ENCODE peak calls at places on chromosomes 6 and 20, in four cellular contexts. E is A673, H is psoas muscle, P is DND-41. B is an unnamed sample. For H3K27me3, the result is how much of the 10 kb centered on the place peaks cover.

GRCh38 chr6:139832906-139833305 is 458.5 kb upstream of the CITED2 start:
- DNase-seq in E (no peak), H (no peak), P (no peak), B (no peak)

GRCh38 chr6:136613477-136613876 is 63.3 kb upstream of the MAP7 start:
- DNase-seq in H (no peak), E (peak), P (no peak), B (no peak)

GRCh38 chr6:135566311-135567068 is 69.0 kb upstream of the AHI1 start:
- DNase-seq in P (no peak), E (no peak), H (no peak), B (no peak)

GRCh38 chr20:43525016-43525415 is 17.5 kb downstream of the L3MBTL1 start:
- DNase-seq in P (no peak), H (no peak), E (no peak), B (no peak)

GRCh38 chr6:3239110-3239830 is 11.8 kb upstream of the TUBB2B start:
- DNase-seq in P (no peak), H (no peak), E (no peak), B (no peak)

GRCh38 chr6:116461563-116462507 is 660 bp downstream of the CALHM6 start:
- DNase-seq in H (peak), E (peak), P (peak), B (no peak)

GRCh38 chr20:13118676-13119075 is 102.4 kb upstream of the ISM1 start:
- DNase-seq in H (no peak), E (no peak), P (no peak), B (no peak)

GRCh38 chr20:35363190-35363589 is 48.6 kb downstream of the UQCC1 start:
- DNase-seq in E (no peak), P (no peak), H (no peak), B (no peak)

GRCh38 chr6:108562503-108562993 is 1.8 kb downstream of the FOXO3 start:
- DNase-seq in E (peak), P (peak), H (peak), B (peak)

GRCh38 chr20:38283236-38283635 is 20.7 kb upstream of the BPI start:
- DNase-seq in H (no peak), P (no peak), E (no peak), B (no peak)

GRCh38 chr6:137224890-137225198 is 5.7 kb upstream of the IFNGR1 start:
- DNase-seq in E (no peak), H (no peak), P (no peak), B (no peak)

GRCh38 chr6:150732765-150733539 is 132.6 kb upstream of the MTHFD1L start:
- DNase-seq in H (no peak), P (no peak), E (no peak), B (no peak)

GRCh38 chr20:62407221-62407992 is at the start of gene CABLES2:
- DNase-seq in H (peak), E (peak), P (peak), B (peak)

GRCh38 chr6:64815718-64816117 is 891.3 kb downstream of the EYS start:
- DNase-seq in E (no peak), H (no peak), P (no peak), B (no peak)

GRCh38 chr6:83073620-83074019 is 6.1 kb downstream of the DOP1A start:
- DNase-seq in E (no peak), H (no peak), P (no peak), B (no peak)

GRCh38 chr6:114747995-114748625 is 405.3 kb upstream of the HS3ST5 start:
- DNase-seq in E (peak), P (peak), H (no peak), B (no peak)

GRCh38 chr6:24589334-24589733 is 56.7 kb downstream of the KIAA0319 start:
- DNase-seq in P (no peak), H (no peak), E (no peak), B (no peak)

GRCh38 chr6:12479885-12480284 is 189.7 kb downstream of the EDN1 start:
- DNase-seq in P (no peak), H (no peak), E (peak), B (no peak)

GRCh38 chr6:98343004-98343403 is 491.4 kb upstream of the POU3F2 start:
- DNase-seq in H (no peak), E (no peak), P (no peak), B (no peak)

GRCh38 chr6:168092541-168092940 is 13.5 kb upstream of the FRMD1 start:
- DNase-seq in H (no peak), P (no peak), E (no peak), B (no peak)

GRCh38 chr20:32877507-32877906 is 18.8 kb downstream of the EFCAB8 start:
- DNase-seq in H (no peak), P (no peak), E (no peak), B (no peak)

GRCh38 chr20:9363673-9364072 is 150.7 kb upstream of the LAMP5 start:
- DNase-seq in E (no peak), H (no peak), P (no peak), B (no peak)

GRCh38 chr6:7650876-7651275 is 60.9 kb downstream of the SNRNP48 start:
- DNase-seq in H (no peak), E (no peak), P (no peak), B (no peak)

GRCh38 chr6:4805553-4806307 is 29.5 kb downstream of the CDYL start:
- DNase-seq in E (peak), P (peak), H (peak), B (no peak)

GRCh38 chr6:145929037-145929633 is 35.0 kb downstream of the SHPRH start:
- DNase-seq in H (no peak), P (no peak), E (peak), B (no peak)

GRCh38 chr6:117906454-117906904 is 585 bp upstream of the SLC35F1 start:
- DNase-seq in H (no peak), E (peak), P (no peak), B (no peak)

GRCh38 chr6:108452725-108453195 is 108.0 kb upstream of the FOXO3 start:
- DNase-seq in E (no peak), H (no peak), P (no peak), B (no peak)

GRCh38 chr6:46862381-46862780 is 59.4 kb downstream of the ADGRF5 start:
- DNase-seq in H (no peak), P (no peak), E (peak), B (no peak)

GRCh38 chr6:134331255-134331654 is 13.3 kb upstream of the SGK1 start:
- DNase-seq in E (no peak), H (no peak), P (no peak), B (no peak)

GRCh38 chr6:93369586-93370134 is 49.7 kb downstream of the EPHA7 start:
- DNase-seq in E (no peak), P (no peak), H (no peak), B (no peak)

GRCh38 chr20:53245581-53245980 is 273.4 kb downstream of the TSHZ2 start:
- DNase-seq in E (no peak), P (no peak), H (no peak), B (no peak)
- H3K27me3 ChIP-seq in E (under half), P (under half), H (under half), B (under half)

GRCh38 chr20:63940472-63941266 is 15.5 kb downstream of the UCKL1 start:
- DNase-seq in H (peak), P (no peak), E (no peak), B (no peak)

GRCh38 chr20:63941282-63942060 is 14.7 kb downstream of the UCKL1 start:
- DNase-seq in P (peak), E (no peak), H (peak), B (no peak)

GRCh38 chr20:63940071-63940471 is 16.1 kb downstream of the UCKL1 start:
- DNase-seq in P (no peak), H (no peak), E (no peak), B (no peak)

GRCh38 chr20:63937596-63937995 is 18.6 kb downstream of the UCKL1 start:
- DNase-seq in P (no peak), H (no peak), E (no peak), B (no peak)

DNA sequence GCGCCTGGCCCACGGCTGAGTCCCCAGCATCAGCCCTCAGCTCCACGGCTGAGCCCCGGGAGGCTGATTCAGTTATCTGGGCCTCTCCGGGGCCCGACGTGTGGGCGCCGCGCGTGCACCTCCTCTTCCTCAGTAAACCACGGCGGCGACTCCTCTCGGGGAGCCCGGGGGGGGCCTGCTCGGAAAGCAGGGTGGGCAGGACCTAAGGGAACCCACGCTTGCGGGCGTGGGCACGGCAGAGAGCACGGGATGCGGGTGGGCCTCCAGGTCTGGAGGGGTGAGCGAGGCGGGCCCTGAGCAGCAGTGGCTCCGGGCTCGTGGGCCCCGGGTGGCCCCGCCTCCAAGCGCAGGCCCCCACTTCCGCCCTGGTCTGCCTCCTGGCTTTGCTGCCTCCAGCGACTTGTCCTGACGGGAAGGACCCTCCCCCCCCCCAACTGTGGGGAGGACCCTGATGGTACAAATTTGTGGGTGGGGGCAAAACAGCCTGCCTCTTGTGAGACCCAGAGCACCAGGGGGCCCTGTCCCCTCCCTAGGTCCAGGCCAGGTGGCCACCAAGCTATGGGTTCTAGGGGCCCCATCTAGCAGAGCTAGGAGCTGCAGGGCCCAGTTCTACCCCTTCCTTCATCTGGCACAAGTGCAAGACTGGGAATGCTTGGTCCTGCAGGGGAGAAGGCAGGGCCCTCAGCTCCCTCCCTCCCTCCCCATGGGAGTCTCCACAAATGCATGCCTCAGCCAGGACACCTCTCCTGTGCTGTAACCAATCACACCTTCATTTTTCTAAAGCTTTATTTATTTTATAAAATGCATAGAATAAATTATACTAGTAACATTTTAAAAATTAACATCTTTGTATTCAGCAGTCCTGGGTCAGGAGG is 16.9 kb downstream of the UCKL1 start:
- DNase-seq in E (no peak), H (peak), P (no peak), B (no peak)
- H3K4me3 ChIP-seq in E (no peak), H (no peak), P (no peak), B (no peak)

GRCh38 chr6:128483472-128484135 is 36.8 kb downstream of the PTPRK start:
- DNase-seq in P (no peak), E (no peak), H (no peak), B (no peak)
- TF ChIP-seq CTCF in P (no peak), E (no peak), H (no peak), B (no peak)

DNA sequence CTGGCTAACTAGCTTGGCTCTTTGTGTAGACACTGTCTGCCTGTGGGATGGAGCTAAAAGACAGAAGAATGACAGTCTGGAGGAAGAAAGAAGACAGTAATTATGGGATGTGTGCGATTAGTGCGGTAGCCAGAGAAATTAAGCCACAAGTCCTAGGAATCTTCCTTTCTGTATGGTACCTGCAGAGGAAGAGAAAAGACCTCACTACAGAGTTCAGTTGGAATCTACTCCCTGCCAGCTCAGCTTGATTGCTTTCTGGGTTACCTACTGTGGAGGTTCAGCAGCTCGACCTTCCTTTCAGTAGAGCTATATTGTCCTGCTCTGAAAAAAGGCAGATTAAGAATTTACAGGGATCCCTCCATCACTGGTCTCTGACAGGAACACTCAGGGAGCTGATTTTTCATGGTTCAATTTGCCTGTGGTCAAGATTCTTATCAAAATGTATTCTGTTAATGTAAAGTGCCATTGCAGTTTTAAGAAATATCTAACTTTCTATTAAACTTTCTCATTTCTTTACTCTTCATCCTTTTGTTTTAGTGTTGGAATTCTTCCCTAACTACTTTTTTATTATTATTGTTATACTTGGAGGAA is 187.2 kb downstream of the CENPW start:
- DNase-seq in H (no peak), P (no peak), E (no peak), B (no peak)
- H3K27me3 ChIP-seq in H (under half), P (under half), E (under half), B (under half)

GRCh38 chr6:100230115-100230975 is 234.4 kb downstream of the SIM1 start:
- DNase-seq in P (no peak), E (no peak), H (no peak), B (no peak)
- H3K4me3 ChIP-seq in P (no peak), E (no peak), H (no peak), B (no peak)

GRCh38 chr6:39003072-39003471 is 45.5 kb upstream of the GLP1R start:
- DNase-seq in E (peak), P (no peak), H (no peak), B (no peak)
- TF ChIP-seq CTCF in E (peak), P (peak), H (no peak), B (no peak)

GRCh38 chr6:28888097-28888496 is 35.7 kb downstream of the TRIM27 start:
- DNase-seq in H (no peak), E (no peak), P (no peak), B (no peak)

GRCh38 chr6:28885149-28885738 is 38.5 kb downstream of the TRIM27 start:
- DNase-seq in H (no peak), P (no peak), E (no peak), B (no peak)

GRCh38 chr6:28880519-28880893 is 43.3 kb downstream of the TRIM27 start:
- DNase-seq in E (no peak), H (no peak), P (no peak), B (no peak)

GRCh38 chr6:28880894-28881780 is 42.6 kb downstream of the TRIM27 start:
- DNase-seq in P (no peak), H (peak), E (peak), B (peak)

GRCh38 chr6:28884423-28885148 is 39.2 kb downstream of the TRIM27 start:
- DNase-seq in P (peak), H (no peak), E (no peak), B (no peak)
- H3K27me3 ChIP-seq in P (under half), H (under half), E (under half), B (under half)